ENCODE peak calls at places on chromosomes 3 and 15, in eight cellular contexts. J, P, H, Y, A, Q, K and B are unnamed samples.

GRCh38 chr15:44713006-44713966 is 2.0 kb downstream of the B2M start:
- DNase-seq in P (peak), J (peak), A (no peak), Y (peak), Q (peak), H (no peak), K (no peak), B (peak)

GRCh38 chr3:187673012-187673411 is 2.8 kb upstream of the SST start:
- DNase-seq in Q (no peak), Y (no peak), P (no peak), J (no peak), K (no peak), H (no peak), A (no peak), B (no peak)

GRCh38 chr3:171293142-171293782 is 166.9 kb downstream of the TNIK start:
- DNase-seq in J (no peak), Q (no peak), P (no peak), Y (no peak), K (no peak), A (no peak), H (no peak), B (no peak)

GRCh38 chr3:14821151-14821550 is 2.4 kb downstream of the FGD5 start:
- DNase-seq in Q (no peak), J (no peak), K (no peak), A (no peak), P (no peak), H (no peak), Y (no peak), B (no peak)

GRCh38 chr15:85071534-85071933 is 89.9 kb downstream of the PDE8A start:
- DNase-seq in J (no peak), Q (no peak), H (no peak), A (no peak), Y (no peak), P (no peak), K (no peak), B (no peak)

GRCh38 chr3:24373198-24373959 is 121.3 kb downstream of the THRB start:
- DNase-seq in A (no peak), Q (peak), P (no peak), J (peak), K (no peak), Y (no peak), H (no peak), B (no peak)

GRCh38 chr3:105715372-105715771 is 153.4 kb downstream of the CBLB start:
- DNase-seq in A (no peak), H (no peak), J (no peak), Y (peak), K (no peak), Q (no peak), P (no peak), B (peak)

GRCh38 chr15:43912991-43913927 is 86.5 kb downstream of the WDR76 start:
- DNase-seq in K (no peak), P (no peak), Q (peak), Y (peak), J (peak), A (no peak), H (peak), B (peak)

GRCh38 chr15:98649621-98649995 is 1.3 kb downstream of the IGF1R start:
- DNase-seq in P (peak), A (no peak), Y (no peak), K (no peak), Q (no peak), H (no peak), J (no peak), B (peak)

GRCh38 chr3:54954019-54954418 is 26.2 kb upstream of the LRTM1 start:
- DNase-seq in Y (no peak), K (no peak), H (no peak), P (no peak), A (no peak), Q (no peak), J (no peak), B (no peak)

GRCh38 chr3:188901126-188901525 is 270.6 kb upstream of the TPRG1 start:
- DNase-seq in Q (no peak), J (no peak), A (no peak), P (no peak), Y (no peak), H (no peak), K (no peak), B (peak)

GRCh38 chr3:147411235-147411607 is 2.1 kb downstream of the ZIC1 start:
- DNase-seq in H (no peak), Y (no peak), K (no peak), A (no peak), J (no peak), Q (no peak), P (no peak), B (no peak)

GRCh38 chr3:117955196-117955595 is 1079.5 kb downstream of the IGSF11 start:
- DNase-seq in Q (no peak), H (no peak), K (no peak), Y (no peak), P (no peak), A (no peak), J (no peak), B (no peak)

GRCh38 chr3:142215111-142215510 is 10.3 kb downstream of the GK5 start:
- DNase-seq in A (no peak), K (no peak), J (no peak), Y (peak), H (no peak), P (no peak), Q (no peak), B (peak)

GRCh38 chr3:127791221-127791913 is 30.9 kb downstream of the MGLL start:
- DNase-seq in P (peak), J (peak), K (no peak), Q (no peak), Y (peak), A (peak), H (no peak), B (no peak)

GRCh38 chr15:31360843-31361763 is 34.5 kb downstream of the KLF13 start:
- DNase-seq in J (no peak), K (no peak), Y (no peak), H (no peak), P (peak), A (no peak), Q (no peak), B (no peak)

GRCh38 chr3:194133661-194134230 is 2.2 kb upstream of the HES1 start:
- DNase-seq in J (peak), A (no peak), K (peak), Y (peak), Q (peak), P (peak), H (no peak), B (peak)

GRCh38 chr3:120160050-120160449 is 65.8 kb upstream of the GSK3B start:
- DNase-seq in K (no peak), Q (no peak), Y (peak), J (no peak), H (peak), A (no peak), P (peak), B (no peak)

GRCh38 chr3:16849795-16850194 is 35.0 kb upstream of the PLCL2 start:
- DNase-seq in J (no peak), Y (no peak), H (no peak), P (peak), K (no peak), A (no peak), Q (no peak), B (peak)

GRCh38 chr3:175082631-175083030 is 223.5 kb downstream of the NAALADL2 start:
- DNase-seq in Q (no peak), K (no peak), Y (no peak), H (no peak), A (no peak), J (no peak), P (no peak), B (no peak)

GRCh38 chr15:35448294-35448693 is 97.7 kb downstream of the DPH6 start:
- DNase-seq in K (no peak), J (no peak), Q (no peak), H (no peak), Y (no peak), A (no peak), P (no peak), B (no peak)

GRCh38 chr3:38396861-38397260 is 50.3 kb downstream of the XYLB start:
- DNase-seq in A (no peak), H (no peak), J (no peak), K (peak), Y (no peak), Q (no peak), P (no peak), B (no peak)

GRCh38 chr15:29018406-29018805 is 132.6 kb downstream of the APBA2 start:
- DNase-seq in P (no peak), J (no peak), K (peak), H (no peak), Q (no peak), Y (no peak), A (no peak), B (no peak)

GRCh38 chr3:89260721-89261120 is 153.3 kb downstream of the EPHA3 start:
- DNase-seq in H (no peak), P (no peak), Y (no peak), Q (no peak), J (no peak), A (no peak), K (no peak), B (no peak)

GRCh38 chr3:85102774-85103173 is 144.0 kb downstream of the CADM2 start:
- DNase-seq in H (no peak), J (no peak), P (no peak), Q (no peak), Y (no peak), K (no peak), A (no peak), B (no peak)

GRCh38 chr3:155704771-155705559 is 39.9 kb downstream of the PLCH1 start:
- DNase-seq in A (no peak), Y (no peak), K (no peak), J (no peak), H (no peak), Q (peak), P (no peak), B (no peak)

GRCh38 chr3:16301490-16301889 is 36.5 kb downstream of the OXNAD1 start:
- DNase-seq in H (no peak), P (no peak), A (no peak), K (no peak), Y (no peak), Q (no peak), J (no peak), B (no peak)

DNA sequence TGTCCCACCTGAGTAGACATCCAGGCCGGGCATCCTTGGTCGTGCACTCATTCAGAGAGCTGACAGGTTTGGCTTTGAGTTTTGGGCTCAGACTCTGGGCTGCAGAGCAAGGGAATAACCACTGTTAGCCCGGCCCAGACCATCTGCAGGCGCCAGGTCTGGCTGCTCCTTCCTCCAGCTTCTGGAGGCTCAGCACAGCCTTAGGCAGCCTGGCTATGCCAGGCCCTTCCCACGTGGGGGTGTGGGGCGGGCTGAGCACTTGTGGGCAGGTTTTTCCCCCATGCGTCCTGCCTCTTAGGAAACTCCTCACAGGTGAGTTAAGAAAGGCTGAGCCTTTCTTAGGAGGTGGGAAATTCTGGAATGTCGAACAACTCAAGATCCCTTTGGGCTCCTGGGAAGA is 11.2 kb downstream of the PLA2G4B start:
- DNase-seq in K (no peak), Y (no peak), Q (no peak), J (no peak), H (no peak), P (no peak), A (no peak), B (no peak)
- TF ChIP-seq POLR2A in K (no peak), Y (no peak), Q (no peak), J (no peak), H (no peak), P (no peak), A (no peak), B (no peak)

GRCh38 chr15:101482526-101483371 is 6.8 kb downstream of the PCSK6 start:
- DNase-seq in A (no peak), K (no peak), Q (no peak), P (no peak), Y (no peak), H (no peak), J (no peak), B (no peak)
- TF ChIP-seq MAX in A (no peak), K (no peak), Q (no peak), P (no peak), Y (no peak), H (no peak), J (no peak), B (no peak)

GRCh38 chr15:69719527-69719926 is 266.9 kb downstream of the RPLP1 start:
- DNase-seq in Y (no peak), K (no peak), J (no peak), H (no peak), A (no peak), Q (no peak), P (peak), B (no peak)

GRCh38 chr15:69715205-69715604 is 262.6 kb downstream of the RPLP1 start:
- DNase-seq in A (no peak), K (no peak), P (no peak), H (no peak), J (no peak), Q (no peak), Y (no peak), B (no peak)

GRCh38 chr15:69722924-69723323 is 270.3 kb downstream of the RPLP1 start:
- DNase-seq in Q (no peak), A (no peak), K (no peak), Y (no peak), P (peak), J (no peak), H (no peak), B (no peak)

GRCh38 chr15:69718916-69719315 is 266.3 kb downstream of the RPLP1 start:
- DNase-seq in P (peak), Q (no peak), H (no peak), Y (no peak), A (no peak), K (no peak), J (no peak), B (no peak)

DNA sequence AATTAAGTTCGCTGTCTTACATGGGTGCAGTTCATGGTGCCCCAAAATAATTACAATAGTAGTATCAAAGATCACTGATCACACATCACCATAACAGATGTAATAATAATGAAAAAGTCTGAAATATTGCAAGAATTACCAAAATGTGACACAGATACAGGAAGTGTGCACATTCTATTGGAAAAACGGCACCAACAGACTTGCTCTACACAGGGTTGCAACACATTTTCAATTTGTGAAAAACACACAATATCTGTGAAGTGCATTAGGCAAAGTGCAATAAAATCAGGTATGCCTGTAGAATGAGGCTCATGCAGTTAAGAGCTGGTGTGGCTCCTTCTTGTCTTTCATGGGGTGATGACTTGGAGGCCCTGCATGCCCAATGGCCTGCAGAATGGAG is 265.8 kb downstream of the RPLP1 start:
- DNase-seq in K (no peak), J (no peak), A (no peak), Y (no peak), H (no peak), Q (no peak), P (peak), B (no peak)
- TF ChIP-seq POLR2A in K (no peak), J (no peak), A (no peak), Y (no peak), H (no peak), Q (no peak), P (no peak), B (no peak)

GRCh38 chr3:100045696-100046095 is 68.6 kb downstream of the FILIP1L start:
- DNase-seq in Y (no peak), P (no peak), J (no peak), Q (no peak), A (no peak), K (no peak), H (no peak), B (no peak)
- TF ChIP-seq MAX in Y (no peak), P (no peak), J (no peak), Q (no peak), A (no peak), K (no peak), H (no peak), B (no peak)

DNA sequence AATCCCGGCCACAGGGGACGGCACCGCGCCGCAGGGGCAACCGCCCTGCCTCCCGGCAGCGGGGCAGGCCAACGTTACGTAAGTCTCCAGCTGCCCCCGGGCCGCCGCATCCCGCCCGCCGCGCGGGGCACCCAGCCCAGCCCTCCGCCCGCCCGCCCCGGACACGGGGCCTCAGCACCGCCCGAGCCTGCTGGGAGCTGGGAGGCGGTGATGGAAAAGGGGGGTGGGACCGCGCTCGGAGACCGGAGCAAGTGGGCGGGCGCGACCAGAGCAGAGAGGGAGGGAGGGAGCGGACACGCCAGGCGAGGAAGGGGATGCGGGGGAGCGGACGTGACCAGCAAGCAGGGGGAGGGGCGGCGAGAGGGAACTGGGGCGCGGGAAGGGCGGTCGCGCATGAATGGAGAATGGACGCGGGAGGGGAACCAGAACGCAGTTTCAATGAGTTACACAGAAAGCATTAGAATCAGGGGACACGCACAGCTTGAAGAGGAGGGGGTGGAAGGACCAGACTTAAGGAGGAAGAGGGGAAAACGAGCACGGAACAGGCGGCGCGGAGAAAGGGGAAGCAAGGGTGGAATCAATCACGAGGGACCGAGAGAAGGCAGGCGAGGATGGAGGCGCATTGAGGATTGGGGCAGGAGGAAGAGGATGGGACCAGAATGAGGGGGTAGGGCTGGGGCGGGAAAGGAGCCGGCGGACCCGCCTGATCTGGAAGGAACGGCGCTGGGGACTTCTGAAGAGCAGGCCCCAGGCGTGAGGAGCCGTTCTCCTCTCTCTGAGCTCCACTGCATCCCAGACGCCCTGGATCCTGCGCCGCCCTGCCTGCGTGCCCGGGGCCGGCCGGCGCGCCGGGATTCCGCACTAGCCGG is 559 bp downstream of the PKM start:
- DNase-seq in A (peak), J (peak), K (peak), Y (peak), P (peak), H (no peak), Q (peak), B (peak)
- TF ChIP-seq POLR2A in A (peak), J (peak), K (no peak), Y (peak), P (peak), H (no peak), Q (no peak), B (no peak)

DNA sequence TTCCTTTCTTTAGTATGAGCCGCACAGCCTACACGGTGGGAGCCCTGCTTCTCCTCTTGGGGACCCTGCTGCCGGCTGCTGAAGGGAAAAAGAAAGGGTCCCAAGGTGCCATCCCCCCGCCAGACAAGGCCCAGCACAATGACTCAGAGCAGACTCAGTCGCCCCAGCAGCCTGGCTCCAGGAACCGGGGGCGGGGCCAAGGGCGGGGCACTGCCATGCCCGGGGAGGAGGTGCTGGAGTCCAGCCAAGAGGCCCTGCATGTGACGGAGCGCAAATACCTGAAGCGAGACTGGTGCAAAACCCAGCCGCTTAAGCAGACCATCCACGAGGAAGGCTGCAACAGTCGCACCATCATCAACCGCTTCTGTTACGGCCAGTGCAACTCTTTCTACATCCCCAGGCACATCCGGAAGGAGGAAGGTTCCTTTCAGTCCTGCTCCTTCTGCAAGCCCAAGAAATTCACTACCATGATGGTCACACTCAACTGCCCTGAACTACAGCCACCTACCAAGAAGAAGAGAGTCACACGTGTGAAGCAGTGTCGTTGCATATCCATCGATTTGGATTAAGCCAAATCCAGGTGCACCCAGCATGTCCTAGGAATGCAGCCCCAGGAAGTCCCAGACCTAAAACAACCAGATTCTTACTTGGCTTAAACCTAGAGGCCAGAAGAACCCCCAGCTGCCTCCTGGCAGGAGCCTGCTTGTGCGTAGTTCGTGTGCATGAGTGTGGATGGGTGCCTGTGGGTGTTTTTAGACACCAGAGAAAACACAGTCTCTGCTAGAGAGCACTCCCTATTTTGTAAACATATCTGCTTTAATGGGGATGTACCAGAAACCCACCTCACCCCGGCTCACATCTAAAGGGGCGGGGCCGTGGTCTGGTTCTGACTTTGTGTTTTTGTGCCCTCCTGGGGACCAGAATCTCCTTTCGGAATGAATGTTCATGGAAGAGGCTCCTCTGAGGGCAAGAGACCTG is 13.2 kb downstream of the GREM1 start:
- DNase-seq in A (no peak), Q (peak), K (peak), H (peak), Y (no peak), P (no peak), J (peak), B (peak)
- TF ChIP-seq MAX in A (no peak), Q (no peak), K (peak), H (peak), Y (no peak), P (no peak), J (no peak), B (no peak)